ENCODE peak calls at places on chromosomes 11 and 22, in seven cellular contexts. X is NCI-H2029; S is coronary artery; I is stimulated activated CD8-positive, alpha-beta memory T cell treated with anti-CD3 and anti-CD28 coated beads, Interleukin-12 subunit alpha, Interleukin-12 subunit beta, amount 100 ng/mL, for 4 hours; M is T-helper 1 cell; W is T-helper 9 cell; G is naive thymus-derived CD8-positive, alpha-beta T cell. U is an unnamed sample.

GRCh38 chr11:2578006-2578933 is 121.5 kb downstream of the KCNQ1OT1 start:
- DNase-seq in G (no peak), S (peak; percentile 66), W (no peak), X (no peak), I (no peak), M (no peak), U (no peak)

GRCh38 chr11:108796551-108796950 is 131.7 kb downstream of the DDX10 start:
- DNase-seq in S (no peak), I (no peak), M (no peak), W (no peak), X (no peak), G (no peak), U (no peak)

GRCh38 chr22:37328017-37328416 is 45.7 kb downstream of the CYTH4 start:
- DNase-seq in M (no peak), S (no peak), G (no peak), X (no peak), W (no peak), I (no peak), U (no peak)

GRCh38 chr22:32844251-32844650 is 42.7 kb downstream of the TIMP3 start:
- DNase-seq in I (no peak), X (no peak), W (no peak), G (no peak), M (no peak), S (no peak), U (no peak)

GRCh38 chr22:39556970-39557811 is 13.4 kb upstream of the CACNA1I start:
- DNase-seq in S (no peak), W (no peak), X (no peak), I (no peak), G (peak; percentile 49), M (no peak), U (peak; percentile 42)

GRCh38 chr11:96827164-96827563 is 437.4 kb downstream of the JRKL start:
- DNase-seq in G (no peak), I (no peak), X (no peak), S (no peak), M (no peak), W (no peak), U (no peak)

GRCh38 chr11:85912414-85912813 is 57.2 kb downstream of the CCDC83 start:
- DNase-seq in I (no peak), S (no peak), G (no peak), M (no peak), X (no peak), W (no peak), U (no peak)

GRCh38 chr11:66316849-66317251 is at the start of gene CD248:
- DNase-seq in X (no peak), W (no peak), S (no peak), I (no peak), G (peak; percentile 61), M (no peak), U (no peak)

U was measured in NCI-H1092 treated with DMSO at 0.1 percent for 48 hours.